ENCODE peak calls at places on chromosome 4, in seven cellular contexts. R is MM.1S, Y is DND-41, O is PC-3, G is HepG2, D is fibroblast of lung, K is neural progenitor cell. B is an unnamed sample.

GRCh38 chr4:14348506-14348905 is 653.8 kb upstream of the CPEB2 start:
- DNase-seq in Y (no peak), G (no peak), R (no peak), K (no peak), O (peak), D (peak), B (no peak)

GRCh38 chr4:118076958-118077766 is 42.9 kb downstream of the NDST3 start:
- DNase-seq in D (peak), Y (peak), G (peak), K (peak), O (peak), R (peak), B (peak)

GRCh38 chr4:43402393-43402792 is 509.9 kb downstream of the GRXCR1 start:
- DNase-seq in Y (no peak), O (no peak), R (no peak), G (no peak), D (no peak), K (no peak), B (no peak)

GRCh38 chr4:53987761-53988171 is 76.6 kb downstream of the CHIC2 start:
- DNase-seq in O (peak), K (no peak), G (peak), R (no peak), D (peak), Y (no peak), B (no peak)

GRCh38 chr4:52657630-52658501 is 1.2 kb downstream of the USP46 start:
- DNase-seq in O (peak), D (peak), R (no peak), G (no peak), Y (no peak), K (peak), B (no peak)

GRCh38 chr4:173121044-173121685 is 47.4 kb upstream of the GALNT7 start:
- DNase-seq in R (peak), K (peak), O (peak), D (peak), Y (peak), G (no peak), B (no peak)

GRCh38 chr4:46930866-46931265 is 21.8 kb upstream of the COX7B2 start:
- DNase-seq in Y (no peak), R (no peak), O (no peak), K (no peak), G (no peak), D (no peak), B (no peak)

GRCh38 chr4:36363024-36363423 is 81.6 kb downstream of the DTHD1 start:
- DNase-seq in O (peak), D (peak), R (no peak), Y (no peak), G (no peak), K (no peak), B (no peak)

GRCh38 chr4:118112647-118113046 is 78.4 kb downstream of the NDST3 start:
- DNase-seq in Y (no peak), G (no peak), K (no peak), O (no peak), D (peak), R (no peak), B (no peak)

GRCh38 chr4:6688879-6689505 is 4.7 kb upstream of the S100P start:
- DNase-seq in G (peak), Y (peak), R (peak), K (peak), D (peak), O (peak), B (no peak)

GRCh38 chr4:6257243-6258025 is 12.2 kb upstream of the WFS1 start:
- DNase-seq in R (no peak), Y (no peak), G (no peak), D (peak), O (no peak), K (peak), B (no peak)

GRCh38 chr4:20255251-20255586 is 3.5 kb downstream of the SLIT2 start:
- DNase-seq in G (no peak), D (no peak), O (no peak), Y (no peak), R (no peak), K (no peak), B (no peak)

GRCh38 chr4:158077835-158078234 is 95.0 kb downstream of the GASK1B start:
- DNase-seq in G (no peak), K (no peak), D (no peak), R (no peak), Y (no peak), O (no peak), B (no peak)

GRCh38 chr4:48025005-48025404 is 8.4 kb downstream of the NIPAL1 start:
- DNase-seq in D (peak), K (no peak), G (no peak), O (no peak), Y (no peak), R (no peak), B (no peak)

GRCh38 chr4:101294591-101294990 is 52.7 kb downstream of the PPP3CA start:
- DNase-seq in D (no peak), K (no peak), Y (no peak), G (no peak), O (no peak), R (no peak), B (no peak)

GRCh38 chr4:185335579-185335978 is 60.1 kb downstream of the LRP2BP start:
- DNase-seq in D (no peak), K (no peak), O (no peak), G (no peak), Y (no peak), R (no peak), B (no peak)

GRCh38 chr4:184647391-184648101 is 1.7 kb downstream of the CASP3 start:
- DNase-seq in R (peak), Y (no peak), O (peak), D (peak), K (no peak), G (no peak), B (no peak)

GRCh38 chr4:109009909-109010308 is 247.1 kb upstream of the ETNPPL start:
- DNase-seq in K (no peak), Y (no peak), O (no peak), R (no peak), G (no peak), D (peak), B (no peak)

DNA sequence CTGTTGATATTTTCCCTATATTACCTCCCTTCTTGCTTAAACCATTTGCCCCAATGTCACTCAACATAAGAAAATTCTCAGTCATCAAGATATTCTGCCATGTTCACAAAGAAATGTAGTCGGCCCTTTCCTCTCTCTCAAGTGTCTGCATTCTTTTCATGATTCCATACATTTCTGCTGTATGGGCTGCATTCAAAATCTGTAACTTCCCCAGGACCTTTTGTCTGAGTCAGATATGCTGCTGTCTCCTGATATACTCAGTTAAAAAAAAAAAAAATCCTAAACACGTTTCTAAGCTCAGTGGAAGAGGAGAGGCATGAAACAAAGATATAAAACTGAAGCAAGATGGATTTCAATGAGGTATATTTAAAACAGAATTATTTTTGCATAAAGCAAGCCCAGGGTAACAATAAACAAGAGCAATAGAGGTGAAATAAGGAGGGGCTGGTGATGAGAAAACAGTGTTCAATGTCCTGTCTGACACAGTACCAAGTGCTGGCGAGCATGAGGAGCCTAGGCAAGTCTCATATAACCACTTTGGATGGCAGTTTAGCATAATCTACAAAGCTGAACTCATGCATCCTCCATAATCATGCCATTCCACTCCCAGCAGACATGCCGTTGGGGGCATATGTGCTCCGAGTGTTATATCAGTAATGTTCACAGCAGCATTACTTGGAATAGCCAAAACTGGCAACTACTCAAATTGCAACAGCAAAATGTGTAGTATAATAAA is 76.8 kb downstream of the MANBA start:
- DNase-seq in O (no peak), D (no peak), G (no peak), R (no peak), K (no peak), Y (no peak), B (no peak)
- H2AFZ ChIP-seq in O (no peak), D (no peak), G (no peak), R (no peak), K (no peak), Y (no peak), B (no peak)

DNA sequence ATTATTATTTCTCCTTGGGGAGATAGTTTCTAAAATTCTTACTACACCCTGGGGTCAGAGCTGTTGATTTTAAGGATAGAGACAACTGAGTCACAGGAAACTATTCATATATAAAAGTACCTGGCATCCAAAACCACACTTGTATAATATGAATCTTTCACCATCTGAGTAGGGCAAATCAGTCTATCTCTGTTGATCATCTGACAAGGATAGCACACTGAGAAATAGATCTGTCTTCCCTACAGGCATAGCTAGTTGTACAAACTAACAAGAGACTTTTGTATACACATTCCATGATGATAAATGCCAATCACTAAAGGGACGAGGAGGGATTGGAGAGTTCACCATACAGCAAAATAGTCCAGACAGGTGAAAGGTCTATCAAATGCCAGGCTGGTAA is 30.0 kb downstream of the PKD2 start:
- DNase-seq in O (peak), G (no peak), R (no peak), K (no peak), D (no peak), Y (no peak), B (no peak)
- H3K4me3 ChIP-seq in O (no peak), G (no peak), R (no peak), K (no peak), D (no peak), Y (no peak), B (no peak)

DNA sequence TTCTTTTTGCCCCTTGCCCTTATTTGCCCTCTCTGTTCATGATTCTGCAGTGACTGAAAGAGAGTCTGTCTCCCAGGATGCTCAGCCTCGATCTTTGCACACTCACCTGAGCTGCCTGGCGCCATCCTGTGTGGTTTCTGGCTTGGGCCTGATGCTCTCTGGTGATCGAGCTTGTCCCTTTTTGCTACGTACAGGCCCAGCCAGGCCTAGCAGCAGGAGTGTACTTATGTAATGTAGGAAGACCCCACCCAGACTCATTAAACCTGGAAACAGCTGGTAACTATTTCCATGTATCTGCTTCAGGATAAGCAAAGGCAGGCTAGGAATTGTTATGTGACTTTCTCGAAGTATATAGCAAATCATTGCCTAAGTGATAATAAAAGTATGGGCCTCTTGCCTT is 18.6 kb upstream of the ARSJ start:
- DNase-seq in K (no peak), G (no peak), R (no peak), D (no peak), Y (no peak), O (no peak), B (no peak)
- H2AFZ ChIP-seq in K (no peak), G (no peak), R (no peak), D (no peak), Y (no peak), O (no peak), B (no peak)

GRCh38 chr4:148922497-148922896 is 480.3 kb upstream of the NR3C2 start:
- DNase-seq in O (no peak), G (no peak), D (no peak), Y (no peak), R (no peak), K (no peak), B (no peak)
- H3K4me3 ChIP-seq in O (no peak), G (no peak), D (no peak), Y (no peak), R (no peak), K (no peak), B (no peak)